ENCODE peak calls at places on chromosomes 1 and 21, in nine cellular contexts. J, Y, Z, N, R, X, W, B and P are unnamed samples. For H3K4me1 and H3K36me3, the result is how much of the 10 kb centered on the place peaks cover.

GRCh38 chr1:28208818-28209441 is 23.9 kb downstream of the DNAJC8 start:
- DNase-seq in J (no peak), Y (peak), Z (peak), N (peak), R (peak), X (no peak), W (peak), B (peak), P (peak)

GRCh38 chr21:37829447-37829846 is 86.8 kb downstream of the KCNJ6 start:
- DNase-seq in J (no peak), Y (peak), Z (no peak), N (no peak), R (no peak), X (no peak), W (peak), B (peak), P (no peak)

GRCh38 chr1:15956150-15956549 is 19.8 kb downstream of the ZBTB17 start:
- DNase-seq in J (no peak), Y (no peak), Z (no peak), N (no peak), R (no peak), X (no peak), W (peak), B (peak), P (no peak)

GRCh38 chr1:78730053-78730452 is 80.4 kb downstream of the IFI44 start:
- DNase-seq in J (no peak), Y (no peak), Z (no peak), N (no peak), R (no peak), X (no peak), W (no peak), B (no peak), P (no peak)

GRCh38 chr1:241776911-241777310 is 71.1 kb upstream of the EXO1 start:
- DNase-seq in J (no peak), Y (no peak), Z (no peak), N (peak), R (no peak), X (no peak), W (no peak), B (no peak), P (no peak)

GRCh38 chr1:233904979-233905415 is 521 bp downstream of the SLC35F3 start:
- DNase-seq in J (no peak), Y (no peak), Z (peak), N (peak), R (no peak), X (peak), W (peak), B (peak), P (no peak)

GRCh38 chr1:32780628-32781267 is 36.4 kb downstream of the YARS1 start:
- DNase-seq in J (no peak), Y (no peak), Z (no peak), N (peak), R (no peak), X (no peak), W (no peak), B (no peak), P (no peak)

GRCh38 chr21:42836402-42836666 is 43.0 kb downstream of the WDR4 start:
- DNase-seq in J (no peak), Y (peak), Z (no peak), N (no peak), R (no peak), X (no peak), W (no peak), B (no peak), P (no peak)

GRCh38 chr1:27536767-27537166 is 46.8 kb upstream of the WASF2 start:
- DNase-seq in J (no peak), Y (no peak), Z (no peak), N (peak), R (no peak), X (peak), W (peak), B (peak), P (peak)

GRCh38 chr1:222234351-222234750 is 313.6 kb downstream of the HHIPL2 start:
- DNase-seq in J (no peak), Y (no peak), Z (no peak), N (no peak), R (no peak), X (no peak), W (no peak), B (no peak), P (no peak)

GRCh38 chr1:7921766-7922165 is 18.9 kb downstream of the TNFRSF9 start:
- DNase-seq in J (no peak), Y (no peak), Z (no peak), N (no peak), R (no peak), X (no peak), W (peak), B (no peak), P (no peak)

GRCh38 chr1:78333426-78334012 is 157.3 kb upstream of the PTGFR start:
- DNase-seq in J (no peak), Y (no peak), Z (no peak), N (peak), R (no peak), X (no peak), W (peak), B (peak), P (no peak)

GRCh38 chr1:238399558-238399957 is 508.8 kb upstream of the ZP4 start:
- DNase-seq in J (no peak), Y (no peak), Z (no peak), N (peak), R (no peak), X (no peak), W (no peak), B (no peak), P (no peak)

GRCh38 chr1:153404768-153405167 is 11.6 kb upstream of the S100A7A start:
- DNase-seq in J (no peak), Y (peak), Z (peak), N (peak), R (peak), X (peak), W (no peak), B (peak), P (peak)

GRCh38 chr1:175124842-175125241 is 57.2 kb downstream of the TNN start:
- DNase-seq in J (no peak), Y (no peak), Z (no peak), N (no peak), R (no peak), X (no peak), W (no peak), B (no peak), P (no peak)

GRCh38 chr1:210653771-210654170 is 325.1 kb downstream of the HHAT start:
- DNase-seq in J (no peak), Y (no peak), Z (no peak), N (peak), R (no peak), X (no peak), W (peak), B (no peak), P (no peak)

GRCh38 chr1:32447469-32448185 is 17.2 kb upstream of the ZBTB8B start:
- DNase-seq in J (no peak), Y (no peak), Z (no peak), N (peak), R (no peak), X (no peak), W (peak), B (peak), P (no peak)

GRCh38 chr1:241870290-241870689 is 22.3 kb downstream of the EXO1 start:
- DNase-seq in J (no peak), Y (no peak), Z (no peak), N (no peak), R (no peak), X (no peak), W (no peak), B (no peak), P (no peak)

GRCh38 chr1:225949041-225949440 is 8.0 kb upstream of the LEFTY2 start:
- DNase-seq in J (no peak), Y (no peak), Z (no peak), N (peak), R (no peak), X (no peak), W (no peak), B (no peak), P (no peak)

GRCh38 chr1:111234866-111235265 is 7.4 kb downstream of the CHI3L2 start:
- DNase-seq in J (no peak), Y (no peak), Z (no peak), N (no peak), R (no peak), X (no peak), W (peak), B (peak), P (no peak)

GRCh38 chr1:244755673-244756072 is 79.8 kb upstream of the COX20 start:
- DNase-seq in J (no peak), Y (no peak), Z (no peak), N (no peak), R (no peak), X (no peak), W (no peak), B (no peak), P (no peak)

GRCh38 chr1:10730985-10731384 is 65.5 kb downstream of the CASZ1 start:
- DNase-seq in J (no peak), Y (no peak), Z (no peak), N (peak), R (no peak), X (no peak), W (peak), B (peak), P (no peak)

GRCh38 chr1:43853161-43853921 is 80.3 kb upstream of the ARTN start:
- DNase-seq in J (no peak), Y (peak), Z (peak), N (no peak), R (peak), X (peak), W (peak), B (peak), P (no peak)

GRCh38 chr1:2784854-2785630 is 16.5 kb downstream of the TTC34 start:
- DNase-seq in J (no peak), Y (no peak), Z (peak), N (no peak), R (no peak), X (no peak), W (no peak), B (no peak), P (peak)

GRCh38 chr1:30523055-30524020 is 200.0 kb downstream of the MATN1 start:
- DNase-seq in J (no peak), Y (no peak), Z (peak), N (no peak), R (no peak), X (no peak), W (peak), B (peak), P (peak)

GRCh38 chr1:195202271-195202670 is 1406.0 kb downstream of the KCNT2 start:
- DNase-seq in J (no peak), Y (no peak), Z (no peak), N (no peak), R (no peak), X (no peak), W (no peak), B (no peak), P (no peak)

GRCh38 chr1:31812158-31812829 is 3.5 kb downstream of the SPOCD1 start:
- DNase-seq in J (no peak), Y (no peak), Z (no peak), N (no peak), R (no peak), X (no peak), W (no peak), B (no peak), P (no peak)

GRCh38 chr1:175783126-175783722 is 39.8 kb upstream of the TNR start:
- DNase-seq in J (no peak), Y (no peak), Z (no peak), N (no peak), R (no peak), X (no peak), W (no peak), B (peak), P (no peak)

GRCh38 chr1:65207317-65207716 is 59.3 kb downstream of the AK4 start:
- DNase-seq in J (no peak), Y (no peak), Z (no peak), N (no peak), R (no peak), X (no peak), W (no peak), B (no peak), P (no peak)

GRCh38 chr1:30511563-30512252 is 211.7 kb downstream of the MATN1 start:
- DNase-seq in J (no peak), Y (no peak), Z (no peak), N (peak), R (no peak), X (no peak), W (peak), B (peak), P (peak)

GRCh38 chr1:31394628-31395193 is 18.3 kb upstream of the SERINC2 start:
- DNase-seq in J (peak), Y (peak), Z (peak), N (peak), R (peak), X (peak), W (peak), B (peak), P (peak)

GRCh38 chr1:155192346-155193274 is 15.1 kb downstream of the THBS3 start:
- DNase-seq in J (no peak), Y (peak), Z (no peak), N (peak), R (peak), X (no peak), W (no peak), B (no peak), P (no peak)

GRCh38 chr21:32099812-32100416 is 178.9 kb downstream of the MIS18A start:
- DNase-seq in J (no peak), Y (no peak), Z (no peak), N (peak), R (no peak), X (no peak), W (no peak), B (peak), P (no peak)

GRCh38 chr1:23202263-23202749 is 15.0 kb downstream of the HTR1D start:
- DNase-seq in J (no peak), Y (no peak), Z (no peak), N (no peak), R (no peak), X (no peak), W (peak), B (peak), P (no peak)

GRCh38 chr1:41056907-41057306 is 35.4 kb upstream of the SLFNL1 start:
- DNase-seq in J (no peak), Y (no peak), Z (no peak), N (peak), R (no peak), X (no peak), W (no peak), B (no peak), P (no peak)

GRCh38 chr1:3669421-3669821 is 17.1 kb downstream of the TP73 start:
- DNase-seq in J (no peak), Y (no peak), Z (peak), N (no peak), R (no peak), X (no peak), W (no peak), B (peak), P (peak)

GRCh38 chr1:197144570-197145325 is 1.7 kb downstream of the ASPM start:
- DNase-seq in J (no peak), Y (no peak), Z (no peak), N (peak), R (no peak), X (no peak), W (peak), B (peak), P (no peak)

GRCh38 chr1:39381839-39382238 is 109.6 kb upstream of the BMP8A start:
- DNase-seq in J (no peak), Y (no peak), Z (no peak), N (no peak), R (no peak), X (peak), W (peak), B (no peak), P (no peak)

DNA sequence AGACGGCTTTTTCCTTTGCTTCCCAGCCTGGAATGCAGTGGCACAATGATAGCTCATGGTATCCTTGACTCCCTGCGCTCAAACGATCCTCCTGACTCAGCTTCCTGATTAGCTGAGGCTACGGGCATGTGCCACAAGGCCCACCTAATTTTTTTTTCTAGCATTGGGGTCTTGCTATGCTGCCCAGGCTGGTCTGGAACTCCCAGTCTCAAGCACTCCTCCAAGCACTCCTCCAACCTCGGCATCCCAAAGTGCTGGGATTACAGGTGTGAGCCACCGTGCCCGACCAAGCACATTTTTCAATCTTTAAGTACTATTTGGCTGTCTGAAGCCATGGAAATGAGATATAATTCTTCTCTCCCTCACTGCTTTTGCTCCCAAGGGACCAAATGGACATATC is 58.7 kb downstream of the MAB21L3 start:
- DNase-seq in J (no peak), Y (no peak), Z (no peak), N (no peak), R (no peak), X (no peak), W (no peak), B (no peak), P (no peak)
- H3K4me1 ChIP-seq in J (under half), Y (under half), Z (under half), N (under half), R (under half), X (under half), W (under half), B (under half), P (under half)

GRCh38 chr1:247475793-247476192 is 17.9 kb upstream of the OR2B11 start:
- DNase-seq in J (no peak), Y (no peak), Z (no peak), N (no peak), R (no peak), X (no peak), W (no peak), B (no peak), P (no peak)
- H3K4me3 ChIP-seq in J (no peak), Y (no peak), Z (no peak), N (no peak), R (no peak), X (no peak), W (no peak), B (no peak), P (no peak)

GRCh38 chr21:46111857-46112730 is 14.2 kb downstream of the COL6A2 start:
- DNase-seq in J (peak), Y (no peak), Z (peak), N (no peak), R (no peak), X (peak), W (no peak), B (no peak), P (no peak)
- H3K36me3 ChIP-seq in J (half or more), Y (under half), Z (under half), N (under half), R (under half), X (under half), W (under half), B (half or more), P (half or more)

DNA sequence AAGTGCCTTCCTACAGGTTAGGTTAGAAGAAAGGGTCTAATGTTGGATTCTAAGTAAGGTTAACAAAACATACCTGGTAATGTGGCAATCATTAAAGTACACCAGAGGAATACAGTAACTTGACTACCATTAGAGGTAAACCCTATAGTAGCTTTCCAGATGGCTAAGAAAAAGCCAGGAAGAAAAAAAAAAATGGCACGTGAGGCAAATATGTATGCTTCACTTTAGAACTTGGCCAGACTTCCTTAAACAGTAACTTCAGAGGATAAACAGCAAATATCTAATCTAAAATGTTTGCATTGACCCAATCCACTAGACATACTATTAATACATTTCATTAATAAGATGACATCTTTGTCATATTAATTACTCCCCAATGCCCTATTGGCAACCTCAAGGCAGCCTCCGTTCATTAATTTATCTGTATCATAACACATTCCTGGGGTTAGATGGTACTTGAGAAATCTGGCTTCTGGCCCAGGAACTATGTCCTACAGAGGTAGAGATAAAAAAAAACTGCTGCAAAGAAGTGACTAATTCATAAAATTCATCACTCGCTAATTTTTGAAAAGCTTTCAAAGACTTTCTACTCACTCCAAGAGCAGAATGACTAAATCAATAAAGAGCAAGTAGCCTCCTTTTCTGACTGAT is 5.8 kb downstream of the DCAF8 start:
- DNase-seq in J (no peak), Y (no peak), Z (no peak), N (no peak), R (no peak), X (no peak), W (peak), B (peak), P (no peak)
- H3K4me1 ChIP-seq in J (half or more), Y (under half), Z (half or more), N (under half), R (under half), X (under half), W (under half), B (under half), P (under half)

GRCh38 chr1:218345673-218346390 is 696 bp downstream of the TGFB2 start:
- DNase-seq in J (no peak), Y (peak), Z (peak), N (peak), R (peak), X (peak), W (peak), B (peak), P (peak)

GRCh38 chr1:218348628-218349185 is 3.6 kb downstream of the TGFB2 start:
- DNase-seq in J (no peak), Y (no peak), Z (no peak), N (no peak), R (no peak), X (no peak), W (no peak), B (no peak), P (no peak)

GRCh38 chr1:218346391-218347204 is 1.5 kb downstream of the TGFB2 start:
- DNase-seq in J (no peak), Y (no peak), Z (peak), N (peak), R (peak), X (peak), W (peak), B (peak), P (no peak)

GRCh38 chr1:218347713-218348627 is 2.8 kb downstream of the TGFB2 start:
- DNase-seq in J (no peak), Y (no peak), Z (no peak), N (peak), R (no peak), X (no peak), W (peak), B (peak), P (no peak)

DNA sequence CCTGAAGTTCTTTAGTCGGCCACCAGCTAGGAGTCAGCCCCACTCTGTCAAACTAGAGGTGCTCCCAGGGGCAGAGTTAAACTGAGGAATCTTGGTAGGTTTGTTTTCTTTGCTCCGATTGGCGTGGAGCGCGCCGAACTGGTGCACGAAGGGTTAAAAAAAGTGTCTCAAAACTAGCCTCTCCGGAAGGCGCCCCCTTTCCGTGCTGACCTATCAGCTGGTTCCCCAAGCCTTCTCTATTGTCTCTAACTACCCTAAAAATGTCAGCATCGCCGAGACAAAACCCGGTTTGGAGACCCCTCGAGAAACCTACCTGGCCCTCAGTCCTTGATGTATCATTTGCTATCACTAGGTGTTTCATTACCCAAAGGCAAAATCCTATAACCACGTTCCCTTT is 2.2 kb downstream of the TGFB2 start:
- DNase-seq in J (no peak), Y (no peak), Z (no peak), N (peak), R (no peak), X (no peak), W (peak), B (peak), P (no peak)
- H3K4me3 ChIP-seq in J (peak), Y (peak), Z (peak), N (no peak), R (no peak), X (peak), W (peak), B (peak), P (peak)

GRCh38 chr1:204424621-204425020 is 13.0 kb upstream of the PPP1R15B start:
- DNase-seq in J (no peak), Y (no peak), Z (no peak), N (no peak), R (no peak), X (no peak), W (no peak), B (no peak), P (no peak)

GRCh38 chr1:204426035-204426436 is 14.4 kb upstream of the PPP1R15B start:
- DNase-seq in J (no peak), Y (no peak), Z (no peak), N (peak), R (no peak), X (no peak), W (peak), B (peak), P (no peak)

GRCh38 chr1:204426474-204426873 is 14.9 kb upstream of the PPP1R15B start:
- DNase-seq in J (no peak), Y (no peak), Z (no peak), N (no peak), R (no peak), X (no peak), W (no peak), B (no peak), P (no peak)

GRCh38 chr1:204429746-204430145 is 18.1 kb upstream of the PPP1R15B start:
- DNase-seq in J (no peak), Y (no peak), Z (no peak), N (no peak), R (no peak), X (no peak), W (no peak), B (no peak), P (peak)

GRCh38 chr1:204427302-204427701 is 15.7 kb upstream of the PPP1R15B start:
- DNase-seq in J (no peak), Y (no peak), Z (no peak), N (no peak), R (no peak), X (no peak), W (no peak), B (no peak), P (no peak)
- H3K36me3 ChIP-seq in J (under half), Y (under half), Z (under half), N (under half), R (under half), X (under half), W (under half), B (under half), P (half or more)